ENCODE peak calls at places on chromosomes 3 and 15, in five cellular contexts. F, C, M, G and W are unnamed samples.

GRCh38 chr3:134592806-134593205 is 58.0 kb downstream of the KY start:
- DNase-seq in F (no peak), C (no peak), M (no peak), G (no peak), W (no peak)

GRCh38 chr15:94253742-94254141 is 22.4 kb downstream of the MCTP2 start:
- DNase-seq in F (no peak), C (no peak), M (no peak), G (no peak), W (no peak)

GRCh38 chr15:40382580-40383456 is at the start of gene KNSTRN:
- DNase-seq in F (peak; percentile 90), C (peak; percentile 96), M (peak; percentile 81), G (peak; percentile 88), W (peak; percentile 97)

GRCh38 chr15:99989095-99989494 is 255.9 kb upstream of the LYSMD4 start:
- DNase-seq in F (no peak), C (no peak), M (no peak), G (no peak), W (peak; percentile 59)

GRCh38 chr15:78925956-78926743 is 18.7 kb downstream of the CTSH start:
- DNase-seq in F (no peak), C (no peak), M (no peak), G (no peak), W (no peak)

GRCh38 chr15:28021281-28022039 is 77.7 kb downstream of the OCA2 start:
- DNase-seq in F (no peak), C (no peak), M (peak; percentile 72), G (no peak), W (peak; percentile 95)

GRCh38 chr3:185728630-185729334 is 96.1 kb downstream of the IGF2BP2 start:
- DNase-seq in F (no peak), C (no peak), M (no peak), G (no peak), W (no peak)

GRCh38 chr3:46923559-46924350 is 46.2 kb downstream of the PTH1R start:
- DNase-seq in F (no peak), C (peak; percentile 77), M (no peak), G (peak; percentile 34), W (peak; percentile 49)

GRCh38 chr15:38972831-38973230 is 408.2 kb upstream of the RASGRP1 start:
- DNase-seq in F (no peak), C (no peak), M (no peak), G (no peak), W (no peak)

GRCh38 chr15:85750319-85750806 is 44.4 kb downstream of the KLHL25 start:
- DNase-seq in F (no peak), C (peak; percentile 91), M (peak; percentile 83), G (no peak), W (peak; percentile 54)

GRCh38 chr15:67192185-67192584 is 62.3 kb downstream of the AAGAB start:
- DNase-seq in F (no peak), C (no peak), M (no peak), G (no peak), W (no peak)

GRCh38 chr15:85941186-85941855 is 138.3 kb upstream of the AGBL1 start:
- DNase-seq in F (no peak), C (no peak), M (no peak), G (no peak), W (no peak)

GRCh38 chr15:61032600-61033286 is 196.4 kb downstream of the RORA start:
- DNase-seq in F (no peak), C (no peak), M (no peak), G (no peak), W (no peak)

GRCh38 chr3:114775395-114775794 is 371.7 kb downstream of the ZBTB20 start:
- DNase-seq in F (no peak), C (no peak), M (no peak), G (no peak), W (no peak)

GRCh38 chr15:39282663-39283208 is 298.1 kb upstream of the THBS1 start:
- DNase-seq in F (no peak), C (no peak), M (no peak), G (no peak), W (peak; percentile 66)

GRCh38 chr15:96362759-96363678 is 32.5 kb downstream of the NR2F2 start:
- DNase-seq in F (no peak), C (no peak), M (no peak), G (no peak), W (no peak)

GRCh38 chr15:80275946-80276345 is 23.9 kb upstream of the CTXND1 start:
- DNase-seq in F (peak; percentile 27), C (no peak), M (no peak), G (no peak), W (no peak)

GRCh38 chr15:58440922-58441321 is 9.1 kb downstream of the LIPC start:
- DNase-seq in F (no peak), C (no peak), M (no peak), G (no peak), W (no peak)

GRCh38 chr15:70611286-70611685 is 152.1 kb downstream of the UACA start:
- DNase-seq in F (no peak), C (no peak), M (no peak), G (no peak), W (no peak)

GRCh38 chr3:32313169-32313568 is 74.7 kb downstream of the CMTM8 start:
- DNase-seq in F (no peak), C (no peak), M (no peak), G (no peak), W (no peak)

GRCh38 chr3:160106905-160107861 is 118.0 kb upstream of the C3orf80 start:
- DNase-seq in F (no peak), C (no peak), M (no peak), G (no peak), W (no peak)

GRCh38 chr15:51108933-51109550 is 14.3 kb upstream of the TNFAIP8L3 start:
- DNase-seq in F (peak; percentile 92), C (no peak), M (no peak), G (no peak), W (no peak)

GRCh38 chr15:96237002-96237401 is 93.5 kb upstream of the NR2F2 start:
- DNase-seq in F (peak; percentile 20), C (no peak), M (no peak), G (no peak), W (no peak)

GRCh38 chr15:55649058-55649423 is 60.9 kb upstream of the PYGO1 start:
- DNase-seq in F (peak; percentile 47), C (no peak), M (no peak), G (no peak), W (no peak)

GRCh38 chr3:58271901-58272501 is 34.0 kb upstream of the RPP14 start:
- DNase-seq in F (peak; percentile 77), C (no peak), M (no peak), G (no peak), W (no peak)

GRCh38 chr3:126476166-126476975 is 680 bp upstream of the ZXDC start:
- DNase-seq in F (no peak), C (no peak), M (peak; percentile 84), G (peak; percentile 50), W (peak; percentile 74)